ENCODE peak calls at places on chromosomes 3 and 15, in four cellular contexts. P is HepG2, T is K562, H is GM12878. A is an unnamed sample.

GRCh38 chr15:100849021-100849831 is 30.4 kb upstream of the ALDH1A3 start:
- DNase-seq in P (no peak), H (no peak), T (peak), A (no peak)

GRCh38 chr3:118628704-118629341 is 405.8 kb downstream of the IGSF11 start:
- DNase-seq in T (peak), H (peak), P (peak), A (peak)

GRCh38 chr3:55485208-55485791 is 1.8 kb downstream of the WNT5A start:
- DNase-seq in T (peak), P (peak), H (peak), A (peak)

GRCh38 chr3:168424059-168424765 is 328.5 kb upstream of the GOLIM4 start:
- DNase-seq in T (no peak), P (no peak), H (no peak), A (no peak)

GRCh38 chr3:53104762-53105161 is 25.5 kb downstream of the RFT1 start:
- DNase-seq in T (no peak), H (no peak), P (no peak), A (no peak)

GRCh38 chr3:98039322-98040024 is 4.4 kb upstream of the GABRR3 start:
- DNase-seq in T (peak), H (peak), P (peak), A (peak)

GRCh38 chr3:44984335-44984734 is 8.3 kb downstream of the EXOSC7 start:
- DNase-seq in T (no peak), P (no peak), H (no peak), A (no peak)

GRCh38 chr3:64496786-64497560 is 190.8 kb downstream of the ADAMTS9 start:
- DNase-seq in T (no peak), P (no peak), H (no peak), A (no peak)

GRCh38 chr3:86788371-86788770 is 202.6 kb downstream of the VGLL3 start:
- DNase-seq in P (no peak), H (no peak), T (no peak), A (no peak)

GRCh38 chr3:131856171-131856570 is 178.6 kb downstream of the CPNE4 start:
- DNase-seq in H (no peak), T (no peak), P (no peak), A (no peak)

GRCh38 chr3:56076746-56077145 is 391.5 kb downstream of the ERC2 start:
- DNase-seq in H (no peak), P (no peak), T (no peak), A (no peak)

GRCh38 chr15:69593981-69594966 is 141.7 kb downstream of the RPLP1 start:
- DNase-seq in P (peak), H (no peak), T (no peak), A (no peak)

GRCh38 chr3:67381667-67382272 is 272.6 kb downstream of the SUCLG2 start:
- DNase-seq in P (peak), H (no peak), T (peak), A (peak)

GRCh38 chr15:85865070-85865684 is 70.5 kb upstream of the KLHL25 start:
- DNase-seq in P (peak), H (no peak), T (peak), A (peak)

GRCh38 chr15:57227899-57228298 is 148.4 kb upstream of the CGNL1 start:
- DNase-seq in T (no peak), H (no peak), P (no peak), A (no peak)

GRCh38 chr3:42638339-42638842 is 15.1 kb upstream of the ZBTB47 start:
- DNase-seq in T (no peak), H (peak), P (no peak), A (no peak)

GRCh38 chr3:182451871-182452270 is 341.4 kb upstream of the ATP11B start:
- DNase-seq in P (no peak), T (no peak), H (no peak), A (no peak)

GRCh38 chr3:4797201-4797600 is 182.0 kb upstream of the BHLHE40 start:
- DNase-seq in P (no peak), H (no peak), T (no peak), A (no peak)

GRCh38 chr3:46438831-46439230 is 25.9 kb downstream of the LTF start:
- DNase-seq in T (no peak), H (no peak), P (no peak), A (no peak)

GRCh38 chr15:65796610-65797012 is 4.5 kb upstream of the DENND4A start:
- DNase-seq in P (no peak), T (no peak), H (no peak), A (no peak)

GRCh38 chr3:177928156-177928555 is 608.1 kb upstream of the KCNMB2 start:
- DNase-seq in T (no peak), H (no peak), P (no peak), A (no peak)
- TF ChIP-seq TARDBP in T (no peak), H (no peak), P (no peak), A (no peak)

DNA sequence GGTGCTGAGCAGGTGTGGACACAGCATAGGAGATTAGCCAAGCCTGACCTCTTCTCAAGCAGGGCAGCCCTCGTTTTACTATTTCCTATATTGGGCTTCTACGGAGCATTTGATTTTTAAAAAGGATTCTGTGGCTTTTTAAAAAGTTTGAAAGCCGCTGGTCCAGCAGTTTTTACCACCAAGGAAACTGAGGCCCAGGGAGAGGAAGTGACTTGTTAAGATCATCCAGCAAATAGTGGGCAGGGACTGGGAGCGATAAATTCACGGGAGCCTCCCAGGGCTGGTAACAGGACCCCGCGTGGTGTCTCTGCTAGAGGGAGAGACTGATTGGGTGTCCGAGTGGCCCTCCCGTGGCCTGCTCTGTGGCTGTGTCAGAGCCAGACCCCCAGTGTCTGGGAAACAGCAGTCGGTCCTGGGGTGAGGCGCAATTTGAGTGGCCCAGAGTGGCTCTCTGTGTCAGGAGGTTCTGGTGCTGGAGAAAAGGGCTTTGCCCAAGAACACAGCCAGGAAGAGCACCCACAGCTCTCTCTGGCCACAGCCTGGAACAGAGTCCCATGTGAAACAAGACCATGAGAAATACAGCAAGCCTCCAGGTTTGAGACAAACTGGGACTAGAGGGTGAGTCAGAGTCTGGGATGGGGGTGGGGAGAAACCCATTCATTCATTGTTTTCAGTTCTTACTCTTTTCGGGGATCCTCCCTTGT is 4.2 kb downstream of the FURIN start:
- DNase-seq in P (peak), H (no peak), T (peak), A (peak)
- TF ChIP-seq TARDBP in P (no peak), H (no peak), T (no peak), A (no peak)

GRCh38 chr3:129182390-129183180 is 1.1 kb downstream of the CNBP start:
- DNase-seq in T (no peak), P (no peak), H (no peak), A (no peak)

GRCh38 chr3:129183569-129184395 is at the start of gene CNBP:
- DNase-seq in H (peak), T (peak), P (peak), A (peak)

GRCh38 chr3:129181834-129182233 is 1.9 kb downstream of the CNBP start:
- DNase-seq in H (no peak), P (no peak), T (no peak), A (no peak)

GRCh38 chr3:129185774-129186173 is 2.1 kb upstream of the CNBP start:
- DNase-seq in P (no peak), T (no peak), H (no peak), A (no peak)

DNA sequence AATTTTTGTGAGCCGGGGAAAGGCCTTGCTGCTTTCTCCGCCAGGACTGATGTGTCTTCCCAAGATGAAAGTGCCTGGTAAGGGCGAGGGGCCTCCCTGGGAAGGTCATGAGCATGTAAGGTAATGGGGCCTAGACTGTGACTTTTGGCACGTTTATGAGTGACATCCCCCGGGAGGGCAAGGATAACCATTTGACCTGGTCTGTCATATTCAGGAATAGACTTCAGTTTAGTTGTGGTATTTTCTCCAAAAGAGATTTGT is 630 bp upstream of the CNBP start:
- DNase-seq in T (peak), H (no peak), P (peak), A (peak)
- TF ChIP-seq TARDBP in T (no peak), H (no peak), P (no peak), A (no peak)

DNA sequence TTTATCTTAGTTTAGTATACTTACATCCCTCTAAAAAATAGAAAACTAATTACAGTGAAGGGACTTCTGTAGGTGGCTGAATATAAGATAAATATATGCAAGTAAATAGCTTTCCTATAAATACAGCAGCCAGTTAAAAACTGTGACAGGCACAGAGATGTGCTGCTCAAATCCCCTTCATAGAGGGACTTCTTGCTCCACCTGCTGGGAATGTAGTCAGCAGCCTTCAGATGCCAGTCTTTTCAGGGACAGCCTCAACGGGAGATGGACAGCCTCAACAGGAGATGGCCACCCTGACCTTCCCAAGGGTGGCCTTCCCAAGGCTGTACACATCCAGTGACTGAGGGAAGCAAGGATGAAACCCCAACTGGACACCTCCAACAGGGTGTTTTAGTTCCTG is 15.7 kb upstream of the PRR23E start:
- DNase-seq in P (peak), T (no peak), H (no peak), A (peak)
- TF ChIP-seq TARDBP in P (no peak), T (no peak), H (no peak), A (no peak)

GRCh38 chr3:156217674-156218352 is 97.4 kb downstream of the KCNAB1 start:
- DNase-seq in P (no peak), H (no peak), T (no peak), A (no peak)

GRCh38 chr3:156216852-156217251 is 96.5 kb downstream of the KCNAB1 start:
- DNase-seq in P (peak), T (no peak), H (no peak), A (no peak)

GRCh38 chr3:156215751-156216150 is 95.4 kb downstream of the KCNAB1 start:
- DNase-seq in P (no peak), H (no peak), T (no peak), A (no peak)

GRCh38 chr3:156216216-156216615 is 95.8 kb downstream of the KCNAB1 start:
- DNase-seq in H (no peak), P (no peak), T (no peak), A (no peak)

GRCh38 chr3:156218353-156218744 is 98.0 kb downstream of the KCNAB1 start:
- DNase-seq in T (no peak), H (no peak), P (peak), A (no peak)
- TF ChIP-seq TARDBP in T (no peak), H (no peak), P (no peak), A (no peak)

GRCh38 chr3:35321008-35321407 is 318.3 kb upstream of the ARPP21 start:
- DNase-seq in H (no peak), T (no peak), P (no peak), A (no peak)

DNA sequence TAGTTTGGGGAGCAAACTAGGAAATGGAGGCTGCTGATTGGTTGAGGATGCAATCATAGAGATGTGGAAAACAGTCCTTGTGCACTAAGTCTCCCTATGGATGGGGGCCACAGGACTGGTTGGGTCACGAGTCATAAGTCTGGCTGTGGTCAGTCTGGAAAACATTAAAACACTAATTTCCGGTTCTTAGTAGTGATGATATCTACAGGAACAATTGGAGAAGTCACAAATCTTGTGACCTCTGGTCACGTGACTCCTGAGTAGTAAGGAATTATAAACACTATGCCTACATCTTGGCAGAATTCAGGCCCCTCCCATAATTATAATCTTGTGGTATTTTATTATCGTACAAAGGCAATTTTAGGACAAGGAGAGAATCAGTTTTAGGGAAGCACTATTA is 317.3 kb upstream of the ARPP21 start:
- DNase-seq in P (no peak), T (no peak), H (no peak), A (no peak)
- TF ChIP-seq TARDBP in P (no peak), T (no peak), H (no peak), A (no peak)

DNA sequence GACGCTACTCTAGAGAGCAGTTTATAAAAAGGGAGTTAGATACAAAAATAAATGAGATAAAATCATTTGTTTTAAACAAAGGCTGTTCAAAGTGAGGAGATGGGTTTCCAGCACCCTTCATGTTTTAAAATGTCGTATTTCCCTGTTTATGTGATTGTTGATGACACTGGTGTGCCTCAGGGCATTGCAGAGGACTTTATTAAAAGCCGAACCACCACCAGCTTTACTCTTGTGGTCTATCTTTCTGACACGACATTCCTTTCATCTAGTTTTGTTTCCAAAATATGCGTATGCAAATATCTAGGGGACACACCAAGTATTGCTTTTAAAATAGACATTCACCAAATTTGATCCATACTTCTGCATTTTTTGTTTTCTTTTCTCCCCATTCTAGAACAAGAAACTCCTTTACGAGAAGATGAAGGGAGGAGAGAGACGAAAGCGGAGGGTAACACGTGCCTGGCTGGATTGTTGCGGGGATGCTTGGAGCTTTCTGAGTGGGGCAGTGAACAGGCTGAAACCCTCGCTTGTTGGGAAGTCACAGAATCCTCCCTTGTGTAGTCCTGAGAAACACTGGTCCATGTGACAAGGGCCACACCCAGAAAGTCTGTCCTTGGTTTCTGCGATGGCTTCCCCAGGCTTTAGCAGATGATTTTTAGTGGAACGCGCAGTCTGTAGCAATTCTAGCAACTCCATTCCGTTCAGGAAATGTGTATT is 26.3 kb upstream of the GREM1 start:
- DNase-seq in T (no peak), H (no peak), P (no peak), A (no peak)
- TF ChIP-seq TARDBP in T (no peak), H (no peak), P (no peak), A (no peak)

GRCh38 chr3:14371573-14372474 is 30.6 kb upstream of the SLC6A6 start:
- DNase-seq in T (peak), H (no peak), P (peak), A (peak)
- TF ChIP-seq TARDBP in T (peak), H (no peak), P (no peak), A (no peak)

DNA sequence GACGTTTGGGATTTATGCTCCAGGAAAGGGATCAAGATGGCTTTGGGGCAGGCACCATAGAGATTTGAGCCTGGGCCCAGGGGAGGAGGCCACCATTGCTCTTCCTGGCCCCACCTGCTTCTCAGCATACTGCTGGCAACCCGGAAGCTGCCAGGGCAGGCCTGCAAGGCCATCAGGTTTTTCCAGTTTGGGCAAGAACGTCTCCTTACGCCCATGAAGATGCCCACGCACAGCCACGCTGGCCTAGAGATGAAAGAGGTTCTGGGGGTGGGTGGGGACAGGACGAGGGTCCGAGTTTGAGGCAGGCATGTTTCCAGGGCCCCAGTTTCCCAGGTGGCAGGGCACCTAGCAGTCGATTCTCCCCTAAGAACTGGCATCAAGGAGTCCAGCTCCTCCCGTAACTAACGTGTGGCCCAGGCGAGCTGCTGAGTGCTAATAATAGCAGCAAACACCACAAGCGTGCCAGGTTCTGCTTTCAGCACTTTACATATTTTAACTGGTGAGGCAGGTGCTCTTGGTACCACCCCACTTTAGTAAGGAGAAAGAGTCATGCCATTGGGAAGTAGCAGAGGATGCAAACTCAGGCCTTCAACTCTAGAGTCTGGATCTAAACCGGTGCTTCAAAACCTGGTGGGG is 45.8 kb downstream of the ZNF710 start:
- DNase-seq in H (no peak), T (no peak), P (no peak), A (no peak)
- TF ChIP-seq TARDBP in H (no peak), T (no peak), P (no peak), A (no peak)